ENCODE peak calls at places on chromosomes 1 and 21, in five cellular contexts. L is lung, Z is bronchial epithelial cell, H is adrenal gland, E is GM12878. Q is an unnamed sample.

GRCh38 chr1:241612533-241613505 is 27.4 kb downstream of the CHML start:
- DNase-seq in H (peak; percentile 41), Z (peak; percentile 96), E (no peak), L (no peak), Q (peak; percentile 78)

GRCh38 chr1:162003825-162004205 is 19.9 kb downstream of the OLFML2B start:
- DNase-seq in Z (peak; percentile 86), L (no peak), H (peak; percentile 73), E (no peak), Q (no peak)

GRCh38 chr1:209873067-209873810 is 45.5 kb downstream of the UTP25 start:
- DNase-seq in Z (peak; percentile 83), E (no peak), L (no peak), H (no peak), Q (no peak)

GRCh38 chr1:182185822-182186756 is 124.6 kb upstream of the ZNF648 start:
- DNase-seq in H (no peak), E (no peak), L (no peak), Z (peak; percentile 96), Q (peak; percentile 86)

GRCh38 chr1:199197695-199198094 is 558.9 kb downstream of the PTPRC start:
- DNase-seq in Z (no peak), L (no peak), H (no peak), E (no peak), Q (no peak)

GRCh38 chr1:58238846-58239245 is 307.7 kb downstream of the OMA1 start:
- DNase-seq in L (no peak), H (no peak), Z (no peak), E (no peak), Q (no peak)

GRCh38 chr1:200908158-200908868 is 13.6 kb downstream of the INAVA start:
- DNase-seq in E (no peak), Z (no peak), L (no peak), H (no peak), Q (no peak)

GRCh38 chr1:194117582-194117981 is 931.2 kb upstream of the B3GALT2 start:
- DNase-seq in L (no peak), H (no peak), Z (no peak), E (no peak), Q (no peak)

GRCh38 chr21:44419679-44420078 is 35.6 kb upstream of the LRRC3 start:
- DNase-seq in Z (no peak), L (no peak), E (no peak), H (peak; percentile 3), Q (no peak)

GRCh38 chr21:39141502-39141901 is 41.7 kb downstream of the PSMG1 start:
- DNase-seq in E (no peak), L (no peak), Z (no peak), H (no peak), Q (no peak)

GRCh38 chr1:183905497-183905896 is 100.6 kb downstream of the RGL1 start:
- DNase-seq in L (no peak), E (no peak), Z (no peak), H (no peak), Q (no peak)

GRCh38 chr1:1024421-1025415 is 4.8 kb downstream of the AGRN start:
- DNase-seq in Z (peak; percentile 83), E (no peak), L (peak; percentile 88), H (no peak), Q (peak; percentile 62)

GRCh38 chr21:46482846-46483231 is 24.1 kb downstream of the DIP2A start:
- DNase-seq in E (no peak), L (no peak), H (no peak), Z (no peak), Q (no peak)
- TF ChIP-seq CTCF in E (no peak), L (no peak), H (no peak), Z (no peak), Q (no peak)

GRCh38 chr1:85708826-85709222 is 591 bp upstream of the ZNHIT6 start:
- DNase-seq in Z (no peak), L (no peak), H (no peak), E (no peak), Q (no peak)
- H3K4me3 ChIP-seq in Z (peak overlapping the region; percentile 47), L (no peak overlapping the region), H (no peak overlapping the region), E (peak overlapping the region; percentile 89), Q (peak overlapping the region; percentile 81)

GRCh38 chr21:15084668-15085067 is 19.9 kb upstream of the NRIP1 start:
- DNase-seq in E (no peak), H (no peak), Z (no peak), L (no peak), Q (no peak)
- TF ChIP-seq CTCF in E (no peak), H (no peak), Z (no peak), L (no peak), Q (no peak)

GRCh38 chr1:79006564-79006963 is at the start of gene ADGRL4:
- DNase-seq in E (no peak), L (no peak), H (peak; percentile 14), Z (no peak), Q (no peak)
- H3K4me3 ChIP-seq in E (no peak within 1 kb of the TSS), L (peak within 1 kb of the TSS; percentile 39), H (no peak within 1 kb of the TSS), Z (no peak within 1 kb of the TSS), Q (peak within 1 kb of the TSS; percentile 56)

DNA sequence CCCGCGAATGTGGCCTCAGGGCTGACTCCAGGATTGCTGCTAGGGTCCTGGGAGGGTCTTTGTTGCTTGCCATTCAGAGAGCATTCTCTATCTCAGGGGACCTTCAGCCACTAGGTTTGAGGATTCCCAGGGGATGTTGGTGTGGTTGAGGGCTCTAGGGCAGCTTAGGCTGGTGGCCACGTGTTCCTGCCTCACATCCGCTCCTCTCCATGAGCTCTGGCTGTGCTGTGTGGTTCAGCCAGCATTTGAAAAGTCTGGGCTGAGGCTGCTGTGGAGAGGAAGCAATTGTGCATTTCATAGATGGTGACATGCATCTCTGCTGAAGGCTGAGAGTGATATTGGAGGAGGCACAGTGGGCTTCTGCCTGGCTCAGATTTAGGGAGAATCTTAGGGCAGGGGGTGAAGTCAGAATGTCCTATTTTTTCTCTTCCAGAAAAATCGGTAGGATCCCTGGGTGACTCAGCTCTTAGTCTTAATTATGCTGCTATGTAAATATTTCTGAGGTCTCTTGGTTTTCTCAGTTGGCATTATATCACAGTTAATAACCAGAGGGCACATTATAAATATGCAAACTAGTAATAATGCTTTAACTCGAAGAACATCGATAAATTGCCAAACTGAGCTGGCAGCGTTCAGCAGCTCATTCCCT is 182.3 kb downstream of the CAMTA1 start:
- DNase-seq in H (no peak), E (no peak), L (no peak), Z (no peak), Q (no peak)
- TF ChIP-seq CTCF in H (no peak), E (no peak), L (no peak), Z (no peak), Q (no peak)

GRCh38 chr1:236144446-236145150 is 2.3 kb downstream of the GPR137B start:
- DNase-seq in E (no peak), Z (no peak), L (no peak), H (no peak), Q (no peak)
- H3K4me3 ChIP-seq in E (peak overlapping the region; percentile 84), Z (no peak overlapping the region), L (no peak overlapping the region), H (no peak overlapping the region), Q (peak overlapping the region; percentile 82)

Q was measured in retinal pigment epithelial cell.